ENCODE peak calls at places on chromosomes 6 and 20, in four cellular contexts. One of them, this sample, is unnamed.

GRCh38 chr6:87151786-87152527 is 3.4 kb upstream of the ZNF292 start:
- DNase-seq in A549: no peak
- DNase-seq in heart left ventricle: peak; percentile 73
- DNase-seq in transverse colon: peak; percentile 70
- DNase-seq in this sample: peak; percentile 58

GRCh38 chr20:19737025-19737424 is 21.0 kb upstream of the RIN2 start:
- DNase-seq in A549: peak; percentile 85
- DNase-seq in heart left ventricle: no peak
- DNase-seq in transverse colon: peak; percentile 41
- DNase-seq in this sample: no peak

GRCh38 chr6:54646551-54647300 is 199.8 kb upstream of the FAM83B start:
- DNase-seq in A549: no peak
- DNase-seq in heart left ventricle: no peak
- DNase-seq in transverse colon: no peak
- DNase-seq in this sample: no peak

GRCh38 chr6:121657972-121658371 is 222.5 kb downstream of the GJA1 start:
- DNase-seq in A549: no peak
- DNase-seq in heart left ventricle: no peak
- DNase-seq in transverse colon: no peak
- DNase-seq in this sample: no peak

GRCh38 chr20:62620624-62621023 is 21.7 kb upstream of the SLCO4A1 start:
- DNase-seq in A549: no peak
- DNase-seq in heart left ventricle: no peak
- DNase-seq in transverse colon: no peak
- DNase-seq in this sample: no peak

GRCh38 chr20:63534831-63535651 is 2.1 kb downstream of the PTK6 start:
- DNase-seq in A549: no peak
- DNase-seq in heart left ventricle: peak; percentile 24
- DNase-seq in transverse colon: peak; percentile 90
- DNase-seq in this sample: no peak

GRCh38 chr6:33610057-33610456 is 11.1 kb upstream of the ITPR3 start:
- DNase-seq in A549: no peak
- DNase-seq in heart left ventricle: no peak
- DNase-seq in transverse colon: no peak
- DNase-seq in this sample: no peak

GRCh38 chr6:42710316-42710715 is 12.1 kb downstream of the PRPH2 start:
- DNase-seq in A549: no peak
- DNase-seq in heart left ventricle: no peak
- DNase-seq in transverse colon: no peak
- DNase-seq in this sample: no peak

GRCh38 chr20:18778993-18779392 is 34.6 kb upstream of the SCP2D1 start:
- DNase-seq in A549: no peak
- DNase-seq in heart left ventricle: no peak
- DNase-seq in transverse colon: no peak
- DNase-seq in this sample: no peak

GRCh38 chr6:163958646-163959045 is 544.1 kb downstream of the QKI start:
- DNase-seq in A549: no peak
- DNase-seq in heart left ventricle: no peak
- DNase-seq in transverse colon: no peak
- DNase-seq in this sample: no peak

GRCh38 chr20:16475225-16475624 is 98.0 kb downstream of the KIF16B start:
- DNase-seq in A549: peak; percentile 54
- DNase-seq in heart left ventricle: no peak
- DNase-seq in transverse colon: no peak
- DNase-seq in this sample: peak; percentile 43

GRCh38 chr20:47351643-47352331 is 4.7 kb downstream of the ZMYND8 start:
- DNase-seq in A549: no peak
- DNase-seq in heart left ventricle: no peak
- DNase-seq in transverse colon: no peak
- DNase-seq in this sample: no peak

GRCh38 chr6:15752820-15753219 is 90.0 kb upstream of the DTNBP1 start:
- DNase-seq in A549: peak; percentile 23
- DNase-seq in heart left ventricle: no peak
- DNase-seq in transverse colon: no peak
- DNase-seq in this sample: no peak

GRCh38 chr20:46994341-46994740 is 99.7 kb downstream of the EYA2 start:
- DNase-seq in A549: no peak
- DNase-seq in heart left ventricle: no peak
- DNase-seq in transverse colon: peak; percentile 38
- DNase-seq in this sample: peak; percentile 24

GRCh38 chr6:169112483-169113320 is 140.9 kb downstream of the THBS2 start:
- DNase-seq in A549: no peak
- DNase-seq in heart left ventricle: no peak
- DNase-seq in transverse colon: no peak
- DNase-seq in this sample: no peak

GRCh38 chr6:138258991-138259390 is 40.7 kb upstream of the PBOV1 start:
- DNase-seq in A549: no peak
- DNase-seq in heart left ventricle: no peak
- DNase-seq in transverse colon: no peak
- DNase-seq in this sample: no peak

GRCh38 chr6:111686249-111686997 is 80.7 kb upstream of the TRAF3IP2 start:
- DNase-seq in A549: no peak
- DNase-seq in heart left ventricle: peak; percentile 41
- DNase-seq in transverse colon: no peak
- DNase-seq in this sample: no peak

GRCh38 chr20:59482581-59483187 is 121.7 kb upstream of the PHACTR3 start:
- DNase-seq in A549: no peak
- DNase-seq in heart left ventricle: no peak
- DNase-seq in transverse colon: no peak
- DNase-seq in this sample: no peak

GRCh38 chr6:15628499-15629131 is 34.2 kb downstream of the DTNBP1 start:
- DNase-seq in A549: no peak
- DNase-seq in heart left ventricle: no peak
- DNase-seq in transverse colon: no peak
- DNase-seq in this sample: no peak

GRCh38 chr20:48694466-48694865 is 133.3 kb downstream of the PREX1 start:
- DNase-seq in A549: no peak
- DNase-seq in heart left ventricle: no peak
- DNase-seq in transverse colon: no peak
- DNase-seq in this sample: no peak

GRCh38 chr20:8244637-8245036 is 112.6 kb downstream of the PLCB1 start:
- DNase-seq in A549: no peak
- DNase-seq in heart left ventricle: peak; percentile 25
- DNase-seq in transverse colon: no peak
- DNase-seq in this sample: peak; percentile 28

GRCh38 chr6:46735720-46736031 is 501 bp upstream of the PLA2G7 start:
- DNase-seq in A549: no peak
- DNase-seq in heart left ventricle: no peak
- DNase-seq in transverse colon: no peak
- DNase-seq in this sample: no peak

GRCh38 chr6:4902363-4902762 is 101.5 kb downstream of the RPP40 start:
- DNase-seq in A549: no peak
- DNase-seq in heart left ventricle: no peak
- DNase-seq in transverse colon: no peak
- DNase-seq in this sample: no peak

GRCh38 chr20:38776363-38776762 is 28.1 kb downstream of the ACTR5 start:
- DNase-seq in A549: no peak
- DNase-seq in heart left ventricle: no peak
- DNase-seq in transverse colon: no peak
- DNase-seq in this sample: no peak

GRCh38 chr6:34476048-34476328 is 10.1 kb downstream of the PACSIN1 start:
- DNase-seq in A549: no peak
- DNase-seq in heart left ventricle: no peak
- DNase-seq in transverse colon: no peak
- DNase-seq in this sample: no peak

GRCh38 chr6:125380474-125380873 is 78.7 kb upstream of the HDDC2 start:
- DNase-seq in A549: no peak
- DNase-seq in heart left ventricle: no peak
- DNase-seq in transverse colon: no peak
- DNase-seq in this sample: no peak

GRCh38 chr6:90286884-90287488 is 9.7 kb downstream of the BACH2 start:
- DNase-seq in A549: peak; percentile 65
- DNase-seq in heart left ventricle: no peak
- DNase-seq in transverse colon: peak; percentile 36
- DNase-seq in this sample: peak; percentile 56

GRCh38 chr6:12354499-12354898 is 64.3 kb downstream of the EDN1 start:
- DNase-seq in A549: no peak
- DNase-seq in heart left ventricle: no peak
- DNase-seq in transverse colon: peak; percentile 34
- DNase-seq in this sample: peak; percentile 76

GRCh38 chr20:3044336-3044965 is 1.0 kb downstream of the GNRH2 start:
- DNase-seq in A549: no peak
- DNase-seq in heart left ventricle: peak; percentile 37
- DNase-seq in transverse colon: no peak
- DNase-seq in this sample: no peak

DNA sequence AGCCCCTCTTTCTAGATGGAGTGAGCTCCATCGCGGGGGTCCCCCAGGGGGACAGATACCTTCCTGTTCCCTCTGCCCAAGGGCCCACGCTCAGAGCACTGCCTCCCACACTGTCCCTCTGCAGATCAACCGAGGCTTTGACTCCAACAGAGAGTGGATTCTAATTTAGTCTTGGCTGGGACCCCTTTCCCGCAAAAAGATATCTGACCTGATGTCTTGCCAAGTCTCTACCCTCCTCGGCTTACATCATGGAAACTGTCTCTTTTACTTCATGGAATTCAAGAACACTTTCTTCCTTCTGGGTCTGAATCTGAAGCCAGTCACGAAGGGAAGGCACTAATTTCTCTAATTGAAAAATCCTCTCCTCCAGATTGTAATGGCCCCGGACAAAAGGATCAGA is 278.0 kb downstream of the BMP7 start:
- DNase-seq in A549: no peak
- DNase-seq in heart left ventricle: no peak
- DNase-seq in transverse colon: no peak
- DNase-seq in this sample: no peak
- H3K4me3 ChIP-seq in A549: no peak overlapping the region
- H3K4me3 ChIP-seq in heart left ventricle: no peak overlapping the region
- H3K4me3 ChIP-seq in transverse colon: no peak overlapping the region
- H3K4me3 ChIP-seq in this sample: no peak overlapping the region

GRCh38 chr6:155895641-155896040 is 440.0 kb upstream of the NOX3 start:
- DNase-seq in A549: peak; percentile 6
- DNase-seq in heart left ventricle: no peak
- DNase-seq in transverse colon: no peak
- DNase-seq in this sample: no peak
- H3K4me3 ChIP-seq in A549: no peak overlapping the region
- H3K4me3 ChIP-seq in heart left ventricle: no peak overlapping the region
- H3K4me3 ChIP-seq in transverse colon: no peak overlapping the region
- H3K4me3 ChIP-seq in this sample: no peak overlapping the region

GRCh38 chr20:45037050-45037449 is 63.9 kb downstream of the KCNS1 start:
- DNase-seq in A549: no peak
- DNase-seq in heart left ventricle: no peak
- DNase-seq in transverse colon: no peak
- DNase-seq in this sample: peak; percentile 20

GRCh38 chr20:45039470-45039811 is 61.5 kb downstream of the KCNS1 start:
- DNase-seq in A549: no peak
- DNase-seq in heart left ventricle: no peak
- DNase-seq in transverse colon: no peak
- DNase-seq in this sample: no peak

GRCh38 chr20:45036044-45036755 is 64.7 kb downstream of the KCNS1 start:
- DNase-seq in A549: peak; percentile 56
- DNase-seq in heart left ventricle: no peak
- DNase-seq in transverse colon: no peak
- DNase-seq in this sample: no peak

GRCh38 chr20:45037635-45038034 is 63.3 kb downstream of the KCNS1 start:
- DNase-seq in A549: no peak
- DNase-seq in heart left ventricle: no peak
- DNase-seq in transverse colon: no peak
- DNase-seq in this sample: no peak

GRCh38 chr20:45038747-45039469 is 62.0 kb downstream of the KCNS1 start:
- DNase-seq in A549: no peak
- DNase-seq in heart left ventricle: no peak
- DNase-seq in transverse colon: no peak
- DNase-seq in this sample: no peak
- H3K4me3 ChIP-seq in A549: no peak overlapping the region
- H3K4me3 ChIP-seq in heart left ventricle: no peak overlapping the region
- H3K4me3 ChIP-seq in transverse colon: no peak overlapping the region
- H3K4me3 ChIP-seq in this sample: no peak overlapping the region

GRCh38 chr6:26553739-26554668 is 15.8 kb downstream of the HMGN4 start:
- DNase-seq in A549: peak; percentile 86
- DNase-seq in heart left ventricle: peak; percentile 66
- DNase-seq in transverse colon: peak; percentile 82
- DNase-seq in this sample: peak; percentile 76
- H3K4me3 ChIP-seq in A549: peak overlapping the region; percentile 48
- H3K4me3 ChIP-seq in heart left ventricle: peak overlapping the region; percentile 63
- H3K4me3 ChIP-seq in transverse colon: peak overlapping the region; percentile 22
- H3K4me3 ChIP-seq in this sample: no peak overlapping the region

GRCh38 chr20:32190608-32191415 is 16.7 kb downstream of the PLAGL2 start:
- DNase-seq in A549: no peak
- DNase-seq in heart left ventricle: no peak
- DNase-seq in transverse colon: no peak
- DNase-seq in this sample: no peak
- H3K4me3 ChIP-seq in A549: no peak overlapping the region
- H3K4me3 ChIP-seq in heart left ventricle: peak overlapping the region; percentile 67
- H3K4me3 ChIP-seq in transverse colon: peak overlapping the region; percentile 62
- H3K4me3 ChIP-seq in this sample: no peak overlapping the region

GRCh38 chr6:28810655-28811053 is 113.1 kb downstream of the TRIM27 start:
- DNase-seq in A549: no peak
- DNase-seq in heart left ventricle: no peak
- DNase-seq in transverse colon: no peak
- DNase-seq in this sample: no peak

GRCh38 chr6:28808383-28808782 is 115.4 kb downstream of the TRIM27 start:
- DNase-seq in A549: no peak
- DNase-seq in heart left ventricle: no peak
- DNase-seq in transverse colon: no peak
- DNase-seq in this sample: no peak

GRCh38 chr6:28811873-28812272 is 111.9 kb downstream of the TRIM27 start:
- DNase-seq in A549: peak; percentile 54
- DNase-seq in heart left ventricle: no peak
- DNase-seq in transverse colon: no peak
- DNase-seq in this sample: no peak

GRCh38 chr6:28807682-28808280 is 116.0 kb downstream of the TRIM27 start:
- DNase-seq in A549: peak; percentile 80
- DNase-seq in heart left ventricle: no peak
- DNase-seq in transverse colon: no peak
- DNase-seq in this sample: no peak

DNA sequence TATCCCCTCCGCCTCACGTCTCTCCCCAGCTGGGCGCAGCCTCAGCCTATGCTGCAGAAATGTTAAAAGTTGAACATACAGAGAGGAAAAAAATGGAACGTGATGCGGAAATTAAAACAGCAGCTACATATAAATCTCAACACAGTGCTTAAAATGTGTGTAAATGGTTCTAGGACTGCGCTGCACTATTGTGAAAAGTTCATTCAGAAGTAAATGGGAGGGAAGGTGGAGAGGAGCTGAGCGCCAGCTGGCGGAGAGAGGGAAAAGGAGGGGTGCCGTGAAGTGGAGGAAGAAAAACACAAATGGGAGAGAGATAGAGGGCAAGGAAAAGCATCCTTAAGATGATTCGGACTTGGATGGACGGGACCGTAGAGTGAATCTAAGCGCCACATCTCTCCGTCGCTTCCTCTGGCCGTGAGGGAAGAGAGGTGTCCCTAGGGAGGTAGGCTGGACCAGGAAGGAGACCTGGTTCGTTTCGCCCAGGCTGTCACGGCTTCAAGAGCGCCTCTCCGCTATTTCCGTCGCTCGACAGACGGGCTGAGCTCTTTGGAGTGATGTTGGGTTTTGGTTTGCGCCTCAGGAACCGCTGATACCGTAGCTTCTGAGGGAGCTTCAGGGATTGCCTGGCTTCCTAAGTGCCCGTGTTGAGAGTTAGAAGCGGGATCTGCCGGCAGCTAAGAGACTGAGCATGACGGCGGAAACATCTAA is 113.7 kb downstream of the TRIM27 start:
- DNase-seq in A549: peak; percentile 57
- DNase-seq in heart left ventricle: no peak
- DNase-seq in transverse colon: no peak
- DNase-seq in this sample: no peak
- H3K4me3 ChIP-seq in A549: peak overlapping the region; percentile 61
- H3K4me3 ChIP-seq in heart left ventricle: no peak overlapping the region
- H3K4me3 ChIP-seq in transverse colon: no peak overlapping the region
- H3K4me3 ChIP-seq in this sample: no peak overlapping the region

GRCh38 chr20:45968801-45969711 is 2.9 kb downstream of the ZNF335 start:
- DNase-seq in A549: no peak
- DNase-seq in heart left ventricle: no peak
- DNase-seq in transverse colon: no peak
- DNase-seq in this sample: no peak
- H3K4me3 ChIP-seq in A549: no peak overlapping the region
- H3K4me3 ChIP-seq in heart left ventricle: no peak overlapping the region
- H3K4me3 ChIP-seq in transverse colon: no peak overlapping the region
- H3K4me3 ChIP-seq in this sample: no peak overlapping the region